ENCODE peak calls at places on chromosome 3, in eight cellular contexts. O is body of pancreas, F is esophagus muscularis mucosa, J is HCT116, P is heart left ventricle, G is GM12892, R is Peyer's patch, H is transverse colon. Z is an unnamed sample.

GRCh38 chr3:109819786-109820185 is 482.4 kb upstream of the DPPA4 start:
- DNase-seq in P (no peak), O (no peak), J (no peak), G (no peak), R (no peak), H (no peak), F (no peak), Z (no peak)

GRCh38 chr3:31066999-31067398 is 172.5 kb upstream of the GADL1 start:
- DNase-seq in J (no peak), F (no peak), P (no peak), H (no peak), G (no peak), R (no peak), O (peak; percentile 25), Z (no peak)

GRCh38 chr3:85890043-85890555 is 931.3 kb downstream of the CADM2 start:
- DNase-seq in H (no peak), F (no peak), J (no peak), P (no peak), R (no peak), O (no peak), G (no peak), Z (no peak)

GRCh38 chr3:32018723-32019564 is 37.4 kb downstream of the ZNF860 start:
- DNase-seq in F (no peak), H (no peak), P (no peak), G (no peak), J (peak; percentile 54), O (peak; percentile 30), R (no peak), Z (peak; percentile 58)

GRCh38 chr3:157088133-157088488 is 71.8 kb downstream of the CCNL1 start:
- DNase-seq in J (no peak), P (no peak), O (no peak), F (no peak), H (peak; percentile 16), R (no peak), G (no peak), Z (no peak)

GRCh38 chr3:41175365-41175764 is 23.9 kb upstream of the CTNNB1 start:
- DNase-seq in J (no peak), O (no peak), H (no peak), G (no peak), R (no peak), F (no peak), P (no peak), Z (peak; percentile 17)

GRCh38 chr3:67349551-67350174 is 304.7 kb downstream of the SUCLG2 start:
- DNase-seq in H (no peak), O (no peak), R (no peak), F (no peak), J (no peak), P (no peak), G (no peak), Z (no peak)

GRCh38 chr3:9352917-9353823 is 9.7 kb upstream of the THUMPD3 start:
- DNase-seq in O (peak; percentile 73), F (no peak), H (peak; percentile 78), J (peak; percentile 21), G (no peak), P (no peak), R (peak; percentile 58), Z (peak; percentile 79)

GRCh38 chr3:58353722-58354553 is 21.2 kb downstream of the PXK start:
- DNase-seq in P (no peak), O (no peak), R (peak; percentile 53), J (no peak), G (no peak), H (no peak), F (no peak), Z (peak; percentile 94)

GRCh38 chr3:112111785-112112402 is 21.2 kb downstream of the GCSAM start:
- DNase-seq in H (peak; percentile 60), J (peak; percentile 46), G (no peak), R (peak; percentile 63), F (no peak), P (no peak), O (peak; percentile 65), Z (peak; percentile 71)

GRCh38 chr3:74631771-74632170 is 17.3 kb upstream of the CNTN3 start:
- DNase-seq in R (no peak), P (no peak), F (no peak), J (no peak), O (no peak), G (no peak), H (no peak), Z (no peak)

GRCh38 chr3:144369151-144369879 is 397.7 kb downstream of the DIPK2A start:
- DNase-seq in G (no peak), J (no peak), O (no peak), R (no peak), H (no peak), P (no peak), F (no peak), Z (no peak)

GRCh38 chr3:159814161-159814560 is 174.5 kb upstream of the IL12A start:
- DNase-seq in P (no peak), R (no peak), H (peak; percentile 68), G (no peak), F (no peak), O (no peak), J (no peak), Z (no peak)

GRCh38 chr3:52280046-52280445 is 1.6 kb upstream of the WDR82 start:
- DNase-seq in F (no peak), J (no peak), O (no peak), R (no peak), P (no peak), G (no peak), H (no peak), Z (no peak)

GRCh38 chr3:115165701-115166100 is 18.6 kb upstream of the ZBTB20 start:
- DNase-seq in F (no peak), J (no peak), H (no peak), G (no peak), R (no peak), P (no peak), O (no peak), Z (no peak)

GRCh38 chr3:128236667-128237066 is 83.4 kb downstream of the EEFSEC start:
- DNase-seq in O (no peak), F (no peak), H (no peak), J (no peak), P (no peak), R (no peak), G (no peak), Z (no peak)

GRCh38 chr3:102057781-102058421 is 208.6 kb downstream of the NFKBIZ start:
- DNase-seq in R (peak; percentile 42), F (no peak), G (no peak), H (no peak), P (no peak), O (no peak), J (no peak), Z (no peak)

DNA sequence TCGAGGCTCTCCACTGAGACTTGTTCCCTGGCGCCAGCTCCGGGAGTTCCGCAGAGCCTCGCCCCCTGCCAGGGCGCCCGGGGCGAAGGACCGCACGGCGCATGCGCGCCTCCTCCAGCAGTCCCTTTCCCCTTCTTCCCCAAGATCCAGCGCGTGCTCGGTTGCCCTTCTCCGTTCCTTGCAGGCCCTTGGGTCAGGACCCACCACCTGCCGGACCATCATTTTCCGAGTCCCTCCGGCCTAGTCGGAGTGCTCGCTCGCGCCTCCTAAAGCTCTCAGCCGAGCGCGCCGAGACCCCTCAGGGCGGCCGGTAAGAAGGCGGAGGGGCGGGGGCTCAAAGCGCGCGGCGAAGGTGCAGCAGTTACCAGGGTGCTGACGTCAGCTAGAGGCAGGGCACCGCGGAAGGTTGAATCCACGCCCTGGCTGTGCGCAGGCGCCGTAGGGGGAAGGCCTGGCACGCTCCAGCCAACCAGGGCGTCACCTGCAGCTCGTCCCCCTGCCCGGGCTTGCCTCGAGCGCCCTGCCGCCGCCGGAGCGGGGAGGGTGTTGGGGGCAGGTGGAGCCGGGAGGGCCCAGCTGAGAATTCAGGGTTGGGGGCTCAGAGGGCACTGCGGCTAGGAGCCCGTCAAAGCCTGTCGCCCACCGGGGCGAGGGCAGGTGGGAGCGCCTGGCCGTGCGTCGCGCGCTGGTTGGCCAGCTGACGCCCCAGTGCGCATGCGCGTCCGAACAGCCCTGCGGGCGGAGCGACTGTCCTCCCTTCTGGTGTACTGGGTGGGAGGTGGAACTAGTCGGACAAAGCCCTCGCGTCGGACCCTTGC is at the start of gene TCAIM:
- DNase-seq in R (peak; percentile 97), F (peak; percentile 99), O (peak; percentile 99), H (peak; percentile 99), G (peak; percentile 93), J (peak; percentile 94), P (peak; percentile 99), Z (peak; percentile 97)
- TF ChIP-seq POLR2A in R (peak; percentile 86), F (peak; percentile 79), O (peak; percentile 88), H (peak; percentile 95), G (peak; percentile 91), J (no peak), P (peak; percentile 85), Z (peak; percentile 65)

GRCh38 chr3:142724682-142725351 is 983 bp downstream of the TRPC1 start:
- DNase-seq in J (peak; percentile 13), F (no peak), R (peak; percentile 16), G (no peak), H (peak; percentile 15), P (peak; percentile 64), O (peak; percentile 8), Z (no peak)
- TF ChIP-seq POLR2A in J (no peak), F (no peak), R (no peak), G (no peak), H (no peak), P (no peak), O (no peak), Z (no peak)

DNA sequence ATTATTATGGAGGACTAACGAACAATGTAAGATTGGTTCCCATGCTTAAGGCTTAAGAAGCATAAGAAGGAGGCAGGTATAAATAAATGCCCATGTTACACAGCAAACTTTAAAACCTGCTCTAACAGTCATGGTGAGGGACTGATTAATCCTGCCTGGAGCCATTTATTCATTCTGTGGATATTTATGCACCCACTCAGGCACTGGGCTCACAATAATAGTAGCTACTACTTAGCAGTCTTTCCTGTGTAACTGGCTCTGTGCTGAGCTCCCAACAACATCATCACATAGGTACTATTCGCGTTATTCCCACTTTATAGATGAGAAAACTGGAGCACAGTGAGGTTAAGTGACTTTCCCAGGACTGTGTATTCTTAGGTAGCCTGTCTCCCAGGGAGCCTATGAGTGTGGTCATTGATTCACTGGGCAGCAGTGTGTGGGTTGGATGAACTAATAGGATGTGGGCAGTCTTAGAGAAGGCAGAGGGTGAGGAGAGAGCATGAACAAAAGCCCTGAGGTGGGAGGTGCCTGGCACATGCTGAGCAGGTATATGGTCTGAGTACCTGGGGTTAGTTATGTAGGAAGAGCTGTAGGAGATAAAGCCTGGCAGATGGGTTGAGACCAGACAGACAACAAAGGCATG is 44.1 kb upstream of the UMPS start:
- DNase-seq in F (no peak), J (no peak), P (no peak), O (no peak), R (no peak), G (no peak), H (no peak), Z (no peak)
- TF ChIP-seq POLR2A in F (no peak), J (no peak), P (no peak), O (no peak), R (no peak), G (no peak), H (no peak), Z (no peak)

DNA sequence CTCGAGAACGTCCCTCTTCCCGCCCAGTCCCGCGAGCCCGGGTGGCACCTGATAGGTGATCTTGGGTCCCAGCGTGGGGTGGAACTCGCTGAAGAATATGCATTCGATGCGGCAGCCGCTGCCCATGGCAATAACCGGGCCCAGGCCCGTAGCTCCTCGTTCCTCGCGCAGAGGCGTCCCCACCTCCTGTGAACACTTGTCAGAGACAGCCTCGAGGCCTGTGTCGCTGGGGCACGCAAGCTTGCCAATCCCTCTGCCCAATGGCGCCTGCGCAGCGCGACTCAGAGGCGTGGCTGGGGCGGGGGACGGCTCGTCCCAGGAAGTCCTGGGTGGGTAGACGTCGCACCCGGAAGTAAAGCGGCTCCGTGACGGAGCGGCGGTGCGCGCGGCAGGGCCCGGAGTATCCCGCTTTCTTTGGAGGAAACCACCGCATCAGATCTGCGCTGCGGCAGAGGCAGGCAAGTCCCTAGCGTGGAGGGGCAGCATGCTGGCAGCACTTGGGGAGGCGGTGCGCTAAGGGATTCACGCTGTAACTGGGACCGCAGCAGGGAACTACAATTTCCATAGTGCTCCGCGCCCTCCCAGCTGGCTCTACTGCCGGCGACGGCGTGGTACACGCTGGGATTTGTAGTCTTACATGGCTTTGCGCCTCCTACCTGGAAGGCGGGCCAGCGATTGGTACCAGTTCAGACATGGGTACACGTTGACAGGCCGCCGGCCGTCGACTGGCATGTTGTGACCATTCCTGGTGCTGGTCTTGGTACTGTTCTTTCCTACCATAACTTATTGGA is at the start of the genes CYB561D2 and NPRL2:
- DNase-seq in P (peak; percentile 99), R (peak; percentile 96), J (peak; percentile 89), F (peak; percentile 98), O (peak; percentile 98), G (peak; percentile 99), H (peak; percentile 99), Z (peak; percentile 97)
- TF ChIP-seq POLR2A in P (peak; percentile 86), R (peak; percentile 94), J (peak; percentile 78), F (peak; percentile 32), O (peak; percentile 90), G (peak; percentile 97), H (peak; percentile 93), Z (peak; percentile 83)